ENCODE peak calls at places on chromosomes 4 and X, in seven cellular contexts. One of them, this sample, is unnamed.
A peak's percentile ranks its signal among the peaks of the same experiment; 100 is the strongest.

GRCh38 chr4:74659576-74660411 is 134.5 kb downstream of the BTC start:
- DNase-seq in IMR-90: peak; percentile 99
- DNase-seq in neuronal stem cell: no peak
- DNase-seq in H9: no peak
- DNase-seq in mesenchymal stem cell: peak; percentile 97
- DNase-seq in H1: no peak
- DNase-seq in trophoblast cell: peak; percentile 95
- DNase-seq in this sample: peak; percentile 91

GRCh38 chrX:87914726-87915125 is 397.1 kb downstream of the KLHL4 start:
- DNase-seq in IMR-90: no peak
- DNase-seq in neuronal stem cell: no peak
- DNase-seq in H9: no peak
- DNase-seq in mesenchymal stem cell: no peak
- DNase-seq in H1: no peak
- DNase-seq in trophoblast cell: no peak
- DNase-seq in this sample: no peak

GRCh38 chrX:24759786-24760185 is 66.1 kb downstream of the POLA1 start:
- DNase-seq in IMR-90: no peak
- DNase-seq in neuronal stem cell: no peak
- DNase-seq in H9: no peak
- DNase-seq in mesenchymal stem cell: no peak
- DNase-seq in H1: no peak
- DNase-seq in trophoblast cell: no peak
- DNase-seq in this sample: no peak

GRCh38 chr4:172232966-172233365 is 419.8 kb downstream of the GALNTL6 start:
- DNase-seq in IMR-90: no peak
- DNase-seq in neuronal stem cell: peak; percentile 6
- DNase-seq in H9: peak; percentile 57
- DNase-seq in mesenchymal stem cell: peak; percentile 16
- DNase-seq in H1: no peak
- DNase-seq in trophoblast cell: no peak
- DNase-seq in this sample: peak; percentile 76

GRCh38 chr4:142817442-142817841 is 28.7 kb downstream of the INPP4B start:
- DNase-seq in IMR-90: peak; percentile 88
- DNase-seq in neuronal stem cell: no peak
- DNase-seq in H9: no peak
- DNase-seq in mesenchymal stem cell: peak; percentile 48
- DNase-seq in H1: no peak
- DNase-seq in trophoblast cell: peak; percentile 23
- DNase-seq in this sample: peak; percentile 24

GRCh38 chr4:4321951-4322688 is 32.1 kb downstream of the ZBTB49 start:
- DNase-seq in IMR-90: no peak
- DNase-seq in neuronal stem cell: no peak
- DNase-seq in H9: no peak
- DNase-seq in mesenchymal stem cell: no peak
- DNase-seq in H1: no peak
- DNase-seq in trophoblast cell: no peak
- DNase-seq in this sample: no peak

GRCh38 chr4:121705521-121705920 is 8.7 kb upstream of the ANXA5 start:
- DNase-seq in IMR-90: no peak
- DNase-seq in neuronal stem cell: no peak
- DNase-seq in H9: no peak
- DNase-seq in mesenchymal stem cell: no peak
- DNase-seq in H1: no peak
- DNase-seq in trophoblast cell: no peak
- DNase-seq in this sample: no peak

GRCh38 chrX:46770817-46771163 is 11.9 kb upstream of the SLC9A7 start:
- DNase-seq in IMR-90: peak; percentile 90
- DNase-seq in neuronal stem cell: no peak
- DNase-seq in H9: no peak
- DNase-seq in mesenchymal stem cell: peak; percentile 82
- DNase-seq in H1: no peak
- DNase-seq in trophoblast cell: peak; percentile 81
- DNase-seq in this sample: peak; percentile 88

GRCh38 chr4:26362745-26363439 is 42.1 kb downstream of the RBPJ start:
- DNase-seq in IMR-90: peak; percentile 56
- DNase-seq in neuronal stem cell: no peak
- DNase-seq in H9: no peak
- DNase-seq in mesenchymal stem cell: no peak
- DNase-seq in H1: no peak
- DNase-seq in trophoblast cell: no peak
- DNase-seq in this sample: no peak

GRCh38 chrX:136779346-136779781 is 1.4 kb downstream of the ARHGEF6 start:
- DNase-seq in IMR-90: no peak
- DNase-seq in neuronal stem cell: no peak
- DNase-seq in H9: no peak
- DNase-seq in mesenchymal stem cell: no peak
- DNase-seq in H1: no peak
- DNase-seq in trophoblast cell: no peak
- DNase-seq in this sample: no peak

GRCh38 chrX:38929966-38930421 is 128.7 kb downstream of the MID1IP1 start:
- DNase-seq in IMR-90: peak; percentile 87
- DNase-seq in neuronal stem cell: no peak
- DNase-seq in H9: no peak
- DNase-seq in mesenchymal stem cell: peak; percentile 60
- DNase-seq in H1: no peak
- DNase-seq in trophoblast cell: no peak
- DNase-seq in this sample: no peak

GRCh38 chr4:130393246-130394041 is 1297.5 kb downstream of the C4orf33 start:
- DNase-seq in IMR-90: peak; percentile 60
- DNase-seq in neuronal stem cell: no peak
- DNase-seq in H9: no peak
- DNase-seq in mesenchymal stem cell: peak; percentile 1
- DNase-seq in H1: no peak
- DNase-seq in trophoblast cell: no peak
- DNase-seq in this sample: no peak

GRCh38 chr4:38268108-38268507 is 307.9 kb downstream of the PTTG2 start:
- DNase-seq in IMR-90: no peak
- DNase-seq in neuronal stem cell: no peak
- DNase-seq in H9: no peak
- DNase-seq in mesenchymal stem cell: no peak
- DNase-seq in H1: no peak
- DNase-seq in trophoblast cell: no peak
- DNase-seq in this sample: no peak

GRCh38 chrX:9604908-9605306 is 140.0 kb downstream of the TBL1X start:
- DNase-seq in IMR-90: no peak
- DNase-seq in neuronal stem cell: no peak
- DNase-seq in H9: no peak
- DNase-seq in mesenchymal stem cell: no peak
- DNase-seq in H1: no peak
- DNase-seq in trophoblast cell: no peak
- DNase-seq in this sample: no peak

GRCh38 chr4:25446611-25447010 is 69.5 kb downstream of the ANAPC4 start:
- DNase-seq in IMR-90: no peak
- DNase-seq in neuronal stem cell: no peak
- DNase-seq in H9: no peak
- DNase-seq in mesenchymal stem cell: no peak
- DNase-seq in H1: no peak
- DNase-seq in trophoblast cell: no peak
- DNase-seq in this sample: no peak

GRCh38 chrX:118524344-118524743 is 28.7 kb downstream of the DOCK11 start:
- DNase-seq in IMR-90: no peak
- DNase-seq in neuronal stem cell: no peak
- DNase-seq in H9: no peak
- DNase-seq in mesenchymal stem cell: no peak
- DNase-seq in H1: no peak
- DNase-seq in trophoblast cell: no peak
- DNase-seq in this sample: no peak

GRCh38 chrX:16484338-16484737 is 165.6 kb upstream of the S100G start:
- DNase-seq in IMR-90: peak; percentile 97
- DNase-seq in neuronal stem cell: no peak
- DNase-seq in H9: no peak
- DNase-seq in mesenchymal stem cell: peak; percentile 65
- DNase-seq in H1: no peak
- DNase-seq in trophoblast cell: peak; percentile 71
- DNase-seq in this sample: no peak

GRCh38 chrX:119155416-119156035 is 27.9 kb upstream of the KIAA1210 start:
- DNase-seq in IMR-90: peak; percentile 40
- DNase-seq in neuronal stem cell: no peak
- DNase-seq in H9: no peak
- DNase-seq in mesenchymal stem cell: peak; percentile 1
- DNase-seq in H1: no peak
- DNase-seq in trophoblast cell: no peak
- DNase-seq in this sample: no peak

GRCh38 chr4:104966349-104967033 is 180.2 kb upstream of the TET2 start:
- DNase-seq in IMR-90: no peak
- DNase-seq in neuronal stem cell: no peak
- DNase-seq in H9: no peak
- DNase-seq in mesenchymal stem cell: no peak
- DNase-seq in H1: no peak
- DNase-seq in trophoblast cell: peak; percentile 66
- DNase-seq in this sample: no peak

GRCh38 chr4:106898621-106899230 is 137.4 kb downstream of the DKK2 start:
- DNase-seq in IMR-90: peak; percentile 53
- DNase-seq in neuronal stem cell: peak; percentile 50
- DNase-seq in H9: peak; percentile 27
- DNase-seq in mesenchymal stem cell: peak; percentile 60
- DNase-seq in H1: peak; percentile 50
- DNase-seq in trophoblast cell: peak; percentile 82
- DNase-seq in this sample: peak; percentile 58

GRCh38 chr4:84857296-84857695 is 109.2 kb downstream of the WDFY3 start:
- DNase-seq in IMR-90: no peak
- DNase-seq in neuronal stem cell: no peak
- DNase-seq in H9: no peak
- DNase-seq in mesenchymal stem cell: no peak
- DNase-seq in H1: no peak
- DNase-seq in trophoblast cell: no peak
- DNase-seq in this sample: no peak

GRCh38 chr4:137819964-137820383 is 287.7 kb upstream of the PCDH18 start:
- DNase-seq in IMR-90: peak; percentile 65
- DNase-seq in neuronal stem cell: peak; percentile 20
- DNase-seq in H9: peak; percentile 60
- DNase-seq in mesenchymal stem cell: peak; percentile 60
- DNase-seq in H1: peak; percentile 47
- DNase-seq in trophoblast cell: peak; percentile 68
- DNase-seq in this sample: peak; percentile 85

GRCh38 chrX:23103546-23103945 is 103.8 kb downstream of the DDX53 start:
- DNase-seq in IMR-90: no peak
- DNase-seq in neuronal stem cell: no peak
- DNase-seq in H9: no peak
- DNase-seq in mesenchymal stem cell: no peak
- DNase-seq in H1: no peak
- DNase-seq in trophoblast cell: no peak
- DNase-seq in this sample: peak; percentile 35

GRCh38 chr4:129136433-129136832 is 40.5 kb downstream of the C4orf33 start:
- DNase-seq in IMR-90: no peak
- DNase-seq in neuronal stem cell: no peak
- DNase-seq in H9: no peak
- DNase-seq in mesenchymal stem cell: no peak
- DNase-seq in H1: no peak
- DNase-seq in trophoblast cell: no peak
- DNase-seq in this sample: no peak

GRCh38 chr4:73450398-73451004 is 14.5 kb downstream of the AFP start:
- DNase-seq in IMR-90: peak; percentile 89
- DNase-seq in neuronal stem cell: no peak
- DNase-seq in H9: peak; percentile 35
- DNase-seq in mesenchymal stem cell: peak; percentile 64
- DNase-seq in H1: peak; percentile 51
- DNase-seq in trophoblast cell: peak; percentile 25
- DNase-seq in this sample: peak; percentile 85

GRCh38 chr4:147078875-147079658 is 133.4 kb upstream of the TTC29 start:
- DNase-seq in IMR-90: no peak
- DNase-seq in neuronal stem cell: no peak
- DNase-seq in H9: no peak
- DNase-seq in mesenchymal stem cell: no peak
- DNase-seq in H1: no peak
- DNase-seq in trophoblast cell: peak; percentile 34
- DNase-seq in this sample: no peak

GRCh38 chr4:157223446-157223845 is 2.9 kb downstream of the GRIA2 start:
- DNase-seq in IMR-90: no peak
- DNase-seq in neuronal stem cell: no peak
- DNase-seq in H9: no peak
- DNase-seq in mesenchymal stem cell: no peak
- DNase-seq in H1: no peak
- DNase-seq in trophoblast cell: no peak
- DNase-seq in this sample: no peak

GRCh38 chrX:57528670-57529255 is 63.0 kb upstream of the ZXDB start:
- DNase-seq in IMR-90: peak; percentile 1
- DNase-seq in neuronal stem cell: no peak
- DNase-seq in H9: peak; percentile 38
- DNase-seq in mesenchymal stem cell: no peak
- DNase-seq in H1: peak; percentile 42
- DNase-seq in trophoblast cell: peak; percentile 33
- DNase-seq in this sample: peak; percentile 51
- H3K79me1 ChIP-seq in IMR-90: no peaks in the 10 kb centered on the region
- H3K79me1 ChIP-seq in neuronal stem cell: no peaks in the 10 kb centered on the region
- H3K79me1 ChIP-seq in H9: no peaks in the 10 kb centered on the region
- H3K79me1 ChIP-seq in mesenchymal stem cell: no peaks in the 10 kb centered on the region
- H3K79me1 ChIP-seq in H1: no peaks in the 10 kb centered on the region
- H3K79me1 ChIP-seq in trophoblast cell: no peaks in the 10 kb centered on the region
- H3K79me1 ChIP-seq in this sample: no peaks in the 10 kb centered on the region

GRCh38 chr4:169151671-169152070 is 119.1 kb downstream of the SH3RF1 start:
- DNase-seq in IMR-90: peak; percentile 86
- DNase-seq in neuronal stem cell: no peak
- DNase-seq in H9: no peak
- DNase-seq in mesenchymal stem cell: no peak
- DNase-seq in H1: no peak
- DNase-seq in trophoblast cell: no peak
- DNase-seq in this sample: no peak
- H3K9ac ChIP-seq in IMR-90: no peak overlapping the region
- H3K9ac ChIP-seq in neuronal stem cell: no peak overlapping the region
- H3K9ac ChIP-seq in H9: no peak overlapping the region
- H3K9ac ChIP-seq in mesenchymal stem cell: no peak overlapping the region
- H3K9ac ChIP-seq in H1: no peak overlapping the region
- H3K9ac ChIP-seq in trophoblast cell: no peak overlapping the region
- H3K9ac ChIP-seq in this sample: no peak overlapping the region

GRCh38 chr4:161948026-161948770 is 215.6 kb downstream of the FSTL5 start:
- DNase-seq in IMR-90: no peak
- DNase-seq in neuronal stem cell: no peak
- DNase-seq in H9: no peak
- DNase-seq in mesenchymal stem cell: no peak
- DNase-seq in H1: no peak
- DNase-seq in trophoblast cell: peak; percentile 66
- DNase-seq in this sample: no peak

GRCh38 chr4:161949941-161950725 is 213.7 kb downstream of the FSTL5 start:
- DNase-seq in IMR-90: peak; percentile 49
- DNase-seq in neuronal stem cell: no peak
- DNase-seq in H9: no peak
- DNase-seq in mesenchymal stem cell: peak; percentile 21
- DNase-seq in H1: no peak
- DNase-seq in trophoblast cell: peak; percentile 75
- DNase-seq in this sample: no peak

DNA sequence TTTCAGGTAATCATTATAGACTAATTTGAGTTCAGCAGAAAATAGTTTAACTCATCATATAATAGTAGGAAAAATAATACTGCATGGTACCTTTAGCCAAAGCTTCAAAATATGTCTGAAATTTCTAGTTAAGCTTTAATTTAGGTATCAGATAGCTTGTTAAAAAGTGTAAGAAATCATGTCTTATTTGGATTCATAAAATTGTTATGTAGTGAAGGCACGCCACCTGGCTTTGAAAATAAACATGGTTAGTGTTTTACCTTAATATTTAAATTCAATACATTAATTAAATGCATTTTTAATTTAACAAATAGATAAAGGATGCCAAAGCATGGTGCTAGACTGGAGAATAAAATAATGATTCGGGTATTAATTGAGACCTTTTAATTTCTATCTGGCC is 211.4 kb downstream of the FSTL5 start:
- DNase-seq in IMR-90: no peak
- DNase-seq in neuronal stem cell: no peak
- DNase-seq in H9: no peak
- DNase-seq in mesenchymal stem cell: no peak
- DNase-seq in H1: no peak
- DNase-seq in trophoblast cell: no peak
- DNase-seq in this sample: no peak
- H3K79me1 ChIP-seq in IMR-90: no peaks in the 10 kb centered on the region
- H3K79me1 ChIP-seq in neuronal stem cell: no peaks in the 10 kb centered on the region
- H3K79me1 ChIP-seq in H9: no peaks in the 10 kb centered on the region
- H3K79me1 ChIP-seq in mesenchymal stem cell: no peaks in the 10 kb centered on the region
- H3K79me1 ChIP-seq in H1: no peaks in the 10 kb centered on the region
- H3K79me1 ChIP-seq in trophoblast cell: peaks cover 7% of the 10 kb centered on the region
- H3K79me1 ChIP-seq in this sample: no peaks in the 10 kb centered on the region

GRCh38 chrX:40172169-40172979 is 74.6 kb upstream of the BCOR start:
- DNase-seq in IMR-90: peak; percentile 44
- DNase-seq in neuronal stem cell: no peak
- DNase-seq in H9: peak; percentile 50
- DNase-seq in mesenchymal stem cell: peak; percentile 90
- DNase-seq in H1: peak; percentile 50
- DNase-seq in trophoblast cell: peak; percentile 60
- DNase-seq in this sample: peak; percentile 38
- H3K9ac ChIP-seq in IMR-90: no peak overlapping the region
- H3K9ac ChIP-seq in neuronal stem cell: peak overlapping the region; percentile 77
- H3K9ac ChIP-seq in H9: peak overlapping the region; percentile 59
- H3K9ac ChIP-seq in mesenchymal stem cell: peak overlapping the region; percentile 76
- H3K9ac ChIP-seq in H1: peak overlapping the region; percentile 66
- H3K9ac ChIP-seq in trophoblast cell: no peak overlapping the region
- H3K9ac ChIP-seq in this sample: peak overlapping the region; percentile 47

This sample was measured in mesendoderm.